ENCODE peak calls at places on chromosomes 12 and 14, in seven cellular contexts. H is BJ, V is AG04450, Y is fibroblast of mammary gland, U is GM12865, M is kidney, Z is testis. C is an unnamed sample.

GRCh38 chr12:115233891-115234543 is 550.0 kb upstream of the TBX3 start:
- DNase-seq in H (no peak), V (no peak), Y (peak; percentile 17), U (no peak), M (no peak), Z (no peak), C (no peak)

GRCh38 chr12:13798162-13798561 is 183.2 kb downstream of the GRIN2B start:
- DNase-seq in H (no peak), V (no peak), Y (no peak), U (no peak), M (no peak), Z (no peak), C (no peak)

GRCh38 chr14:22549981-22550670 is 38.9 kb downstream of the DAD1 start:
- DNase-seq in H (no peak), V (peak; percentile 16), Y (no peak), U (peak; percentile 94), M (no peak), Z (no peak), C (no peak)

GRCh38 chr14:31297701-31298344 is 90.2 kb upstream of the HECTD1 start:
- DNase-seq in H (no peak), V (no peak), Y (peak; percentile 42), U (peak; percentile 40), M (no peak), Z (no peak), C (no peak)

GRCh38 chr12:3016191-3016590 is 57.0 kb downstream of the TEAD4 start:
- DNase-seq in H (no peak), V (no peak), Y (no peak), U (no peak), M (no peak), Z (no peak), C (no peak)

GRCh38 chr12:101019667-101020066 is 190.4 kb downstream of the SLC5A8 start:
- DNase-seq in H (no peak), V (no peak), Y (no peak), U (no peak), M (no peak), Z (no peak), C (no peak)

GRCh38 chr12:49294086-49294803 is 702 bp upstream of the PRPH start:
- DNase-seq in H (no peak), V (no peak), Y (no peak), U (no peak), M (peak; percentile 38), Z (no peak), C (no peak)

GRCh38 chr12:108826807-108827721 is 30.3 kb downstream of the SSH1 start:
- DNase-seq in H (no peak), V (no peak), Y (peak; percentile 58), U (no peak), M (no peak), Z (no peak), C (no peak)

GRCh38 chr12:4174417-4174816 is 99.1 kb upstream of the CCND2 start:
- DNase-seq in H (no peak), V (no peak), Y (no peak), U (no peak), M (no peak), Z (no peak), C (no peak)

GRCh38 chr14:91344107-91344506 is 73.5 kb downstream of the CCDC88C start:
- DNase-seq in H (no peak), V (no peak), Y (no peak), U (no peak), M (no peak), Z (no peak), C (no peak)

GRCh38 chr12:75560167-75560566 is 48.8 kb upstream of the KRR1 start:
- DNase-seq in H (no peak), V (no peak), Y (peak; percentile 73), U (no peak), M (no peak), Z (no peak), C (no peak)

GRCh38 chr12:6330192-6330591 is 11.7 kb downstream of the TNFRSF1A start:
- DNase-seq in H (no peak), V (no peak), Y (no peak), U (peak; percentile 55), M (peak; percentile 71), Z (no peak), C (no peak)

GRCh38 chr14:57560681-57561080 is 67.0 kb upstream of the CCDC198 start:
- DNase-seq in H (no peak), V (no peak), Y (no peak), U (no peak), M (no peak), Z (no peak), C (no peak)

GRCh38 chr14:72528059-72528950 is 365.6 kb downstream of the DPF3 start:
- DNase-seq in H (no peak), V (no peak), Y (peak; percentile 50), U (no peak), M (no peak), Z (no peak), C (no peak)

GRCh38 chr12:121441555-121441954 is 41.6 kb downstream of the RNF34 start:
- DNase-seq in H (no peak), V (no peak), Y (peak; percentile 33), U (no peak), M (no peak), Z (peak; percentile 60), C (no peak)

GRCh38 chr12:89384050-89384749 is 31.9 kb upstream of the DUSP6 start:
- DNase-seq in H (peak; percentile 92), V (peak; percentile 87), Y (peak; percentile 90), U (no peak), M (no peak), Z (peak; percentile 63), C (peak; percentile 81)

GRCh38 chr12:94218244-94218643 is 69.9 kb downstream of the PLXNC1 start:
- DNase-seq in H (no peak), V (no peak), Y (no peak), U (no peak), M (no peak), Z (no peak), C (no peak)

DNA sequence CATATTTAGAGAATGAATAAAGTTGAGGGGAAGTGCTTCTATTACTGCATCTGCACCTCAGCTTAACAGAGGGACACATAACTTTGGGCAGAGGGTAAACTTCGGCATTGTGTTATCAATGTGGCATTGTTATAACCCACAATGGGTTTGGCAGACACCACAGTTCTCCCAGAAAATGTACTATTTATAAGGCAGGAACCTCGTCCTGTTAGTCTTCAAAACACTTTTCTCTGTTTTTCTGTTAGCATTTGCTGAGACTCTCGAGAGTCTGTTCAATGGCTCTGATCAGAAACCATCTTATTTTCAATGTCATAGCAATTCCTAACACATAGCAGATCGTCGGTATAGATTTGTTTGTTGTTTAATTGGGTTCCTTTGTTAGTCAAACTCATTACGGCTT is 13.9 kb downstream of the PPP1R36 start:
- DNase-seq in H (no peak), V (no peak), Y (no peak), U (no peak), M (no peak), Z (no peak), C (no peak)
- TF ChIP-seq CTCF in H (no peak), V (no peak), Y (no peak), U (no peak), M (no peak), Z (no peak), C (no peak)

GRCh38 chr12:70243510-70244331 is 488 bp downstream of the CNOT2 start:
- DNase-seq in H (no peak), V (no peak), Y (peak; percentile 52), U (peak; percentile 79), M (peak; percentile 93), Z (peak; percentile 77), C (no peak)

GRCh38 chr12:70242695-70243509 is at the start of gene CNOT2:
- DNase-seq in H (peak; percentile 66), V (peak; percentile 48), Y (peak; percentile 94), U (peak; percentile 93), M (peak; percentile 96), Z (peak; percentile 93), C (no peak)

GRCh38 chr12:70246580-70246979 is 3.3 kb downstream of the CNOT2 start:
- DNase-seq in H (no peak), V (no peak), Y (peak; percentile 31), U (no peak), M (no peak), Z (no peak), C (no peak)

GRCh38 chr12:70247653-70248199 is 4.5 kb downstream of the CNOT2 start:
- DNase-seq in H (no peak), V (no peak), Y (peak; percentile 19), U (no peak), M (no peak), Z (no peak), C (no peak)

GRCh38 chr12:70245458-70245857 is 2.2 kb downstream of the CNOT2 start:
- DNase-seq in H (no peak), V (no peak), Y (no peak), U (no peak), M (no peak), Z (no peak), C (no peak)
- H3K4me3 ChIP-seq in H (no peak overlapping the region), V (no peak overlapping the region), Y (no peak overlapping the region), U (peak overlapping the region; percentile 100), M (no peak overlapping the region), Z (no peak overlapping the region), C (no peak overlapping the region)

GRCh38 chr14:63203618-63204406 is 431 bp upstream of the RHOJ start:
- DNase-seq in H (peak; percentile 89), V (peak; percentile 98), Y (peak; percentile 88), U (peak; percentile 11), M (peak; percentile 87), Z (peak; percentile 90), C (peak; percentile 69)
- TF ChIP-seq CTCF in H (peak; percentile 37), V (peak; percentile 49), Y (peak; percentile 11), U (no peak), M (no peak), Z (no peak), C (peak; percentile 47)

GRCh38 chr14:51458563-51458955 is 193.2 kb upstream of the FRMD6 start:
- DNase-seq in H (no peak), V (peak; percentile 90), Y (peak; percentile 98), U (no peak), M (no peak), Z (no peak), C (no peak)
- H3K4me3 ChIP-seq in H (no peak overlapping the region), V (no peak overlapping the region), Y (no peak overlapping the region), U (no peak overlapping the region), M (no peak overlapping the region), Z (no peak overlapping the region), C (no peak overlapping the region)

GRCh38 chr14:100679707-100680438 is 46.8 kb upstream of the DLK1 start:
- DNase-seq in H (peak; percentile 86), V (peak; percentile 27), Y (peak; percentile 86), U (no peak), M (peak; percentile 89), Z (peak; percentile 87), C (peak; percentile 37)
- TF ChIP-seq CTCF in H (peak; percentile 57), V (peak; percentile 23), Y (peak; percentile 24), U (no peak), M (no peak), Z (no peak), C (peak; percentile 53)

DNA sequence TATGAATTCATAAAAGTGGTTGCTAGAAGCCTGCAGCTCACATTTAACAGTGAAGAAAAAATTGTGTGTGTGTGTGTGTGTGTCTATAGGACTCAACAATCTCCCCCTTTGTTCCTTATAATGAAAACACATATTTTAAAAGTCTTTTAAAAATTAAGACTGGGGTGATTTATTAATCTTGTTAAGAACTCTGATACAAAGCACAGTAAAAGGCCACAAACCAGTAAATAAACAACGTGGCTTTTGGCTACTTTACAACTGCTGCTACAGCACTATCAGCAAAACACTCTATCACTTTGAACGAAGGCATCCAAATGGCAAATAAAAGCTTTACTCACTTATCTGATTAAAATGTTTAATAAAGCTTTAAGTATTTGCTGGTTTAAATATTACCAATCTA is 614 bp upstream of the VCPKMT start:
- DNase-seq in H (no peak), V (no peak), Y (peak; percentile 14), U (no peak), M (no peak), Z (no peak), C (no peak)
- H3K4me3 ChIP-seq in H (no peak overlapping the region), V (no peak overlapping the region), Y (peak overlapping the region; percentile 30), U (peak overlapping the region; percentile 96), M (peak overlapping the region; percentile 87), Z (peak overlapping the region; percentile 64), C (peak overlapping the region; percentile 34)

C was measured in AG04449.